ENCODE peak calls at places on chromosomes 6 and 20, in nine cellular contexts. One of them, this sample, is unnamed.

GRCh38 chr20:4925842-4926530 is 75.3 kb downstream of the SLC23A2 start:
- DNase-seq in tibial artery: peak; percentile 78
- DNase-seq in OCI-M1: no peak
- DNase-seq in GM18507: no peak
- DNase-seq in GM10248: no peak
- DNase-seq in CD14-positive monocyte: no peak
- DNase-seq in anterior cingulate cortex: no peak
- DNase-seq in cardiac fibroblast: peak; percentile 87
- DNase-seq in upper lobe of right lung: no peak
- DNase-seq in this sample: no peak

GRCh38 chr20:13452470-13453124 is 186.1 kb downstream of the TASP1 start:
- DNase-seq in anterior cingulate cortex: no peak
- DNase-seq in GM18507: no peak
- DNase-seq in tibial artery: no peak
- DNase-seq in GM10248: no peak
- DNase-seq in cardiac fibroblast: no peak
- DNase-seq in OCI-M1: no peak
- DNase-seq in upper lobe of right lung: no peak
- DNase-seq in CD14-positive monocyte: no peak
- DNase-seq in this sample: no peak

GRCh38 chr6:138028893-138029292 is 78.3 kb downstream of the PERP start:
- DNase-seq in OCI-M1: no peak
- DNase-seq in GM18507: no peak
- DNase-seq in GM10248: no peak
- DNase-seq in anterior cingulate cortex: no peak
- DNase-seq in cardiac fibroblast: no peak
- DNase-seq in CD14-positive monocyte: no peak
- DNase-seq in tibial artery: no peak
- DNase-seq in upper lobe of right lung: no peak
- DNase-seq in this sample: no peak

GRCh38 chr20:17767624-17768023 is 67.9 kb downstream of the BANF2 start:
- DNase-seq in OCI-M1: no peak
- DNase-seq in CD14-positive monocyte: no peak
- DNase-seq in anterior cingulate cortex: no peak
- DNase-seq in cardiac fibroblast: no peak
- DNase-seq in GM18507: no peak
- DNase-seq in GM10248: no peak
- DNase-seq in upper lobe of right lung: no peak
- DNase-seq in tibial artery: no peak
- DNase-seq in this sample: no peak

GRCh38 chr6:144360401-144360800 is 75.3 kb downstream of the UTRN start:
- DNase-seq in tibial artery: no peak
- DNase-seq in OCI-M1: no peak
- DNase-seq in GM18507: no peak
- DNase-seq in anterior cingulate cortex: no peak
- DNase-seq in GM10248: no peak
- DNase-seq in upper lobe of right lung: no peak
- DNase-seq in cardiac fibroblast: no peak
- DNase-seq in CD14-positive monocyte: no peak
- DNase-seq in this sample: no peak

GRCh38 chr6:12602951-12603710 is 113.4 kb upstream of the PHACTR1 start:
- DNase-seq in cardiac fibroblast: peak; percentile 93
- DNase-seq in CD14-positive monocyte: no peak
- DNase-seq in GM10248: no peak
- DNase-seq in OCI-M1: peak; percentile 37
- DNase-seq in anterior cingulate cortex: no peak
- DNase-seq in tibial artery: peak; percentile 33
- DNase-seq in GM18507: no peak
- DNase-seq in upper lobe of right lung: no peak
- DNase-seq in this sample: no peak

GRCh38 chr20:51376121-51376520 is 166.4 kb downstream of the NFATC2 start:
- DNase-seq in GM10248: no peak
- DNase-seq in OCI-M1: peak; percentile 17
- DNase-seq in cardiac fibroblast: no peak
- DNase-seq in anterior cingulate cortex: no peak
- DNase-seq in upper lobe of right lung: no peak
- DNase-seq in GM18507: no peak
- DNase-seq in tibial artery: no peak
- DNase-seq in CD14-positive monocyte: no peak
- DNase-seq in this sample: no peak

GRCh38 chr6:119207327-119207726 is 128.9 kb upstream of the FAM184A start:
- DNase-seq in GM18507: no peak
- DNase-seq in cardiac fibroblast: no peak
- DNase-seq in anterior cingulate cortex: no peak
- DNase-seq in tibial artery: no peak
- DNase-seq in OCI-M1: no peak
- DNase-seq in upper lobe of right lung: no peak
- DNase-seq in CD14-positive monocyte: no peak
- DNase-seq in GM10248: no peak
- DNase-seq in this sample: no peak

GRCh38 chr20:58102252-58102651 is 126.2 kb downstream of the ANKRD60 start:
- DNase-seq in anterior cingulate cortex: no peak
- DNase-seq in cardiac fibroblast: peak; percentile 31
- DNase-seq in OCI-M1: no peak
- DNase-seq in tibial artery: no peak
- DNase-seq in GM18507: no peak
- DNase-seq in GM10248: no peak
- DNase-seq in CD14-positive monocyte: no peak
- DNase-seq in upper lobe of right lung: no peak
- DNase-seq in this sample: no peak

GRCh38 chr6:151026021-151026663 is 160.6 kb downstream of the MTHFD1L start:
- DNase-seq in anterior cingulate cortex: no peak
- DNase-seq in tibial artery: no peak
- DNase-seq in cardiac fibroblast: no peak
- DNase-seq in CD14-positive monocyte: no peak
- DNase-seq in GM10248: no peak
- DNase-seq in GM18507: no peak
- DNase-seq in OCI-M1: no peak
- DNase-seq in upper lobe of right lung: no peak
- DNase-seq in this sample: no peak

GRCh38 chr6:26328265-26328844 is 36.6 kb upstream of the BTN3A2 start:
- DNase-seq in upper lobe of right lung: no peak
- DNase-seq in GM10248: no peak
- DNase-seq in CD14-positive monocyte: no peak
- DNase-seq in anterior cingulate cortex: no peak
- DNase-seq in cardiac fibroblast: no peak
- DNase-seq in tibial artery: no peak
- DNase-seq in GM18507: no peak
- DNase-seq in OCI-M1: peak; percentile 86
- DNase-seq in this sample: no peak

GRCh38 chr6:90401933-90402830 is 105.5 kb upstream of the BACH2 start:
- DNase-seq in cardiac fibroblast: no peak
- DNase-seq in upper lobe of right lung: no peak
- DNase-seq in OCI-M1: no peak
- DNase-seq in CD14-positive monocyte: no peak
- DNase-seq in GM10248: no peak
- DNase-seq in tibial artery: no peak
- DNase-seq in anterior cingulate cortex: no peak
- DNase-seq in GM18507: no peak
- DNase-seq in this sample: no peak

GRCh38 chr6:27059621-27060425 is 187.7 kb upstream of the PRSS16 start:
- DNase-seq in GM10248: no peak
- DNase-seq in anterior cingulate cortex: no peak
- DNase-seq in cardiac fibroblast: no peak
- DNase-seq in tibial artery: no peak
- DNase-seq in upper lobe of right lung: no peak
- DNase-seq in GM18507: no peak
- DNase-seq in OCI-M1: no peak
- DNase-seq in CD14-positive monocyte: no peak
- DNase-seq in this sample: no peak

GRCh38 chr6:91376686-91377085 is 789.8 kb upstream of the MAP3K7 start:
- DNase-seq in GM10248: no peak
- DNase-seq in tibial artery: no peak
- DNase-seq in upper lobe of right lung: no peak
- DNase-seq in CD14-positive monocyte: no peak
- DNase-seq in OCI-M1: no peak
- DNase-seq in GM18507: no peak
- DNase-seq in anterior cingulate cortex: no peak
- DNase-seq in cardiac fibroblast: no peak
- DNase-seq in this sample: no peak

GRCh38 chr20:39195495-39196129 is 233.5 kb downstream of the DHX35 start:
- DNase-seq in upper lobe of right lung: no peak
- DNase-seq in GM10248: no peak
- DNase-seq in tibial artery: no peak
- DNase-seq in GM18507: no peak
- DNase-seq in anterior cingulate cortex: no peak
- DNase-seq in CD14-positive monocyte: no peak
- DNase-seq in cardiac fibroblast: no peak
- DNase-seq in OCI-M1: no peak
- DNase-seq in this sample: no peak

GRCh38 chr6:36980876-36981619 is 4.9 kb downstream of the MTCH1 start:
- DNase-seq in OCI-M1: no peak
- DNase-seq in GM10248: no peak
- DNase-seq in cardiac fibroblast: no peak
- DNase-seq in upper lobe of right lung: peak; percentile 56
- DNase-seq in CD14-positive monocyte: no peak
- DNase-seq in tibial artery: no peak
- DNase-seq in GM18507: no peak
- DNase-seq in anterior cingulate cortex: no peak
- DNase-seq in this sample: no peak

GRCh38 chr6:79949235-79949634 is 1.9 kb upstream of the ELOVL4 start:
- DNase-seq in GM10248: peak; percentile 28
- DNase-seq in anterior cingulate cortex: no peak
- DNase-seq in cardiac fibroblast: peak; percentile 81
- DNase-seq in CD14-positive monocyte: no peak
- DNase-seq in OCI-M1: peak; percentile 85
- DNase-seq in upper lobe of right lung: no peak
- DNase-seq in tibial artery: no peak
- DNase-seq in GM18507: no peak
- DNase-seq in this sample: peak; percentile 10

GRCh38 chr6:40630046-40630445 is 42.9 kb upstream of the LRFN2 start:
- DNase-seq in CD14-positive monocyte: no peak
- DNase-seq in OCI-M1: no peak
- DNase-seq in GM18507: no peak
- DNase-seq in tibial artery: no peak
- DNase-seq in anterior cingulate cortex: no peak
- DNase-seq in cardiac fibroblast: no peak
- DNase-seq in upper lobe of right lung: no peak
- DNase-seq in GM10248: no peak
- DNase-seq in this sample: no peak

GRCh38 chr6:3205913-3206312 is 21.5 kb downstream of the TUBB2B start:
- DNase-seq in anterior cingulate cortex: no peak
- DNase-seq in GM10248: no peak
- DNase-seq in upper lobe of right lung: no peak
- DNase-seq in cardiac fibroblast: peak; percentile 95
- DNase-seq in OCI-M1: peak; percentile 68
- DNase-seq in CD14-positive monocyte: no peak
- DNase-seq in tibial artery: no peak
- DNase-seq in GM18507: no peak
- DNase-seq in this sample: no peak

GRCh38 chr6:35719830-35720733 is 16.8 kb upstream of the ARMC12 start:
- DNase-seq in anterior cingulate cortex: peak; percentile 55
- DNase-seq in upper lobe of right lung: peak; percentile 73
- DNase-seq in GM18507: peak; percentile 54
- DNase-seq in tibial artery: peak; percentile 81
- DNase-seq in cardiac fibroblast: peak; percentile 60
- DNase-seq in GM10248: peak; percentile 79
- DNase-seq in OCI-M1: peak; percentile 53
- DNase-seq in CD14-positive monocyte: peak; percentile 76
- DNase-seq in this sample: peak; percentile 78

GRCh38 chr6:107060704-107061103 is 32.7 kb downstream of the MTRES1 start:
- DNase-seq in tibial artery: no peak
- DNase-seq in GM18507: no peak
- DNase-seq in cardiac fibroblast: no peak
- DNase-seq in CD14-positive monocyte: no peak
- DNase-seq in GM10248: no peak
- DNase-seq in upper lobe of right lung: no peak
- DNase-seq in anterior cingulate cortex: no peak
- DNase-seq in OCI-M1: no peak
- DNase-seq in this sample: no peak

GRCh38 chr20:5145365-5146301 is 18.8 kb downstream of the CDS2 start:
- DNase-seq in cardiac fibroblast: peak; percentile 35
- DNase-seq in tibial artery: no peak
- DNase-seq in upper lobe of right lung: no peak
- DNase-seq in GM18507: no peak
- DNase-seq in OCI-M1: no peak
- DNase-seq in CD14-positive monocyte: no peak
- DNase-seq in anterior cingulate cortex: no peak
- DNase-seq in GM10248: no peak
- DNase-seq in this sample: no peak

GRCh38 chr6:106136845-106137244 is 50.7 kb downstream of the PRDM1 start:
- DNase-seq in CD14-positive monocyte: no peak
- DNase-seq in GM10248: no peak
- DNase-seq in tibial artery: no peak
- DNase-seq in GM18507: no peak
- DNase-seq in upper lobe of right lung: no peak
- DNase-seq in OCI-M1: no peak
- DNase-seq in cardiac fibroblast: no peak
- DNase-seq in anterior cingulate cortex: no peak
- DNase-seq in this sample: no peak

GRCh38 chr20:32018269-32019155 is 8.3 kb downstream of the CCM2L start:
- DNase-seq in OCI-M1: peak; percentile 40
- DNase-seq in CD14-positive monocyte: no peak
- DNase-seq in cardiac fibroblast: no peak
- DNase-seq in GM10248: peak; percentile 76
- DNase-seq in GM18507: no peak
- DNase-seq in anterior cingulate cortex: no peak
- DNase-seq in tibial artery: no peak
- DNase-seq in upper lobe of right lung: peak; percentile 86
- DNase-seq in this sample: peak; percentile 17

GRCh38 chr20:3980260-3981131 is 34.9 kb downstream of the RNF24 start:
- DNase-seq in tibial artery: peak; percentile 28
- DNase-seq in OCI-M1: peak; percentile 88
- DNase-seq in GM10248: peak; percentile 34
- DNase-seq in GM18507: no peak
- DNase-seq in anterior cingulate cortex: no peak
- DNase-seq in cardiac fibroblast: peak; percentile 61
- DNase-seq in upper lobe of right lung: no peak
- DNase-seq in CD14-positive monocyte: peak; percentile 49
- DNase-seq in this sample: no peak

GRCh38 chr20:22560817-22561216 is 23.6 kb downstream of the FOXA2 start:
- DNase-seq in tibial artery: no peak
- DNase-seq in cardiac fibroblast: no peak
- DNase-seq in GM10248: no peak
- DNase-seq in upper lobe of right lung: no peak
- DNase-seq in GM18507: no peak
- DNase-seq in anterior cingulate cortex: no peak
- DNase-seq in CD14-positive monocyte: no peak
- DNase-seq in OCI-M1: no peak
- DNase-seq in this sample: no peak

GRCh38 chr6:167652701-167653095 is 174.0 kb upstream of the AFDN start:
- DNase-seq in cardiac fibroblast: no peak
- DNase-seq in upper lobe of right lung: no peak
- DNase-seq in GM18507: no peak
- DNase-seq in OCI-M1: peak; percentile 22
- DNase-seq in tibial artery: peak; percentile 51
- DNase-seq in GM10248: no peak
- DNase-seq in anterior cingulate cortex: no peak
- DNase-seq in CD14-positive monocyte: no peak
- DNase-seq in this sample: no peak

GRCh38 chr20:21608777-21609176 is 94.9 kb upstream of the NKX2-2 start:
- DNase-seq in tibial artery: no peak
- DNase-seq in CD14-positive monocyte: no peak
- DNase-seq in upper lobe of right lung: no peak
- DNase-seq in OCI-M1: no peak
- DNase-seq in GM10248: no peak
- DNase-seq in GM18507: no peak
- DNase-seq in anterior cingulate cortex: no peak
- DNase-seq in cardiac fibroblast: no peak
- DNase-seq in this sample: no peak

GRCh38 chr20:16337707-16338106 is 235.5 kb downstream of the KIF16B start:
- DNase-seq in GM18507: no peak
- DNase-seq in tibial artery: no peak
- DNase-seq in upper lobe of right lung: no peak
- DNase-seq in GM10248: no peak
- DNase-seq in anterior cingulate cortex: no peak
- DNase-seq in CD14-positive monocyte: no peak
- DNase-seq in OCI-M1: no peak
- DNase-seq in cardiac fibroblast: no peak
- DNase-seq in this sample: no peak

GRCh38 chr6:149843051-149843633 is 21.0 kb downstream of the LRP11 start:
- DNase-seq in GM10248: no peak
- DNase-seq in tibial artery: no peak
- DNase-seq in GM18507: no peak
- DNase-seq in cardiac fibroblast: peak; percentile 22
- DNase-seq in upper lobe of right lung: no peak
- DNase-seq in CD14-positive monocyte: no peak
- DNase-seq in anterior cingulate cortex: no peak
- DNase-seq in OCI-M1: no peak
- DNase-seq in this sample: no peak

GRCh38 chr6:44074383-44075136 is 52.7 kb downstream of the MRPL14 start:
- DNase-seq in tibial artery: peak; percentile 71
- DNase-seq in cardiac fibroblast: peak; percentile 87
- DNase-seq in anterior cingulate cortex: no peak
- DNase-seq in upper lobe of right lung: peak; percentile 82
- DNase-seq in CD14-positive monocyte: peak; percentile 75
- DNase-seq in GM10248: peak; percentile 85
- DNase-seq in OCI-M1: no peak
- DNase-seq in GM18507: peak; percentile 71
- DNase-seq in this sample: peak; percentile 49

This sample was measured in stimulated activated naive B cell treated with anti-CD40 and anti-IgM and Interleukin-4, amounts not matched to agents 10 μg/mL and 1 μg/mL and 100 μg/mL, for 72 hours.